ENCODE peak calls at places on chromosomes 1 and 21, in five cellular contexts. G is ovary, R is heart left ventricle, A is heart right ventricle, W is IMR-90. L is an unnamed sample. For H3K9me3, the result is how much of the 10 kb centered on the place peaks cover.

GRCh38 chr1:115300087-115300856 is 37.8 kb downstream of the NGF start:
- DNase-seq in W (peak), R (no peak), G (no peak), A (no peak), L (no peak)

GRCh38 chr1:82411604-82412003 is 610.9 kb downstream of the ADGRL2 start:
- DNase-seq in A (no peak), G (no peak), W (no peak), R (no peak), L (no peak)

GRCh38 chr21:35204850-35205564 is 155.9 kb upstream of the RUNX1 start:
- DNase-seq in R (peak), W (peak), G (peak), A (peak), L (no peak)

GRCh38 chr1:226990133-226990716 is 50.1 kb downstream of the COQ8A start:
- DNase-seq in R (no peak), A (no peak), W (no peak), G (no peak), L (peak)

GRCh38 chr21:41112740-41113692 is 54.9 kb upstream of the BACE2 start:
- DNase-seq in W (peak), G (no peak), R (no peak), A (peak), L (no peak)

GRCh38 chr1:70222716-70223235 is 1.6 kb downstream of the SRSF11 start:
- DNase-seq in A (no peak), W (no peak), G (no peak), R (no peak), L (no peak)

GRCh38 chr1:64343105-64343960 is 126.6 kb upstream of the CACHD1 start:
- DNase-seq in R (no peak), A (no peak), G (no peak), W (peak), L (no peak)

GRCh38 chr1:19367584-19368041 is 55.5 kb downstream of the SLC66A1 start:
- DNase-seq in R (no peak), W (no peak), A (no peak), G (no peak), L (no peak)

GRCh38 chr1:226609836-226610455 is 61.4 kb downstream of the STUM start:
- DNase-seq in W (no peak), G (peak), A (no peak), R (no peak), L (no peak)

GRCh38 chr1:52552505-52553371 is at the start of gene TUT4:
- DNase-seq in G (peak), A (peak), R (peak), W (peak), L (peak)

DNA sequence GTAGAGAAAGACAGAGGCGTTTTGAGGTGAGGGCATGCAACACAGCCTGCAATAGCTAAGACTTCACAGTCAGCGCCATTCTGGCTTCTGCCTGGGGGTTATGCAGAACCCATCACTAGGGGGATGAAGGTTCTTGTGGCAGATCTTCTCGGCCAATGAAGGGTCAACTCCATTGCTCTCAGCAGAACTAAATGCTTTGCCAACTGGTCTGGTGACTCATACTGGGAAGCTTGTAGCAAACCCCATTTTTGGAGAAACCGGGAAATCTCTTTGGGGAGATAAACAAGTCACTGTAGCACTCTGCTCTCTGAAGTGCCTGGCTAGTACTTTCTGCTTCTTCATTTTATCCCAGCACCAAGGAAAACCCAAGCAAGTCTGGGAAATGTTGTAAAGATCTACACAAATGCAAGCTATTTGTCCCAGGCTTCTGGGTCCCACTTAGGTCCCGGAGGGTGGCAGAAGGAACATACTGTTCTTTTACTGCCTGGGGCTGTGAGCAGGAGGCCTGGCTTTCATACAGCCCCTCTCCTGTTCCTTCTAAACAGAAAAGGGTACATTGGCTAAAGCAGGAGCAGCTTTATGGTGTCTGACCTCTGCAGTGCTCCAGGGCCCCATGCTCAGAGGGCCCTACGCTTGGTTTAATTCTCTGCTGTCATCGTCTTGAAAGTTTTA is 28.8 kb downstream of the SHISA4 start:
- DNase-seq in W (peak), R (no peak), G (peak), A (no peak), L (no peak)
- TF ChIP-seq CTCF in W (no peak), R (no peak), G (no peak), A (no peak), L (no peak)

GRCh38 chr21:19557046-19557445 is 1153.5 kb upstream of the TMPRSS15 start:
- DNase-seq in R (no peak), A (no peak), G (no peak), W (no peak), L (no peak)
- H3K9me3 ChIP-seq in R (under half), A (under half), G (under half), W (under half), L (under half)

DNA sequence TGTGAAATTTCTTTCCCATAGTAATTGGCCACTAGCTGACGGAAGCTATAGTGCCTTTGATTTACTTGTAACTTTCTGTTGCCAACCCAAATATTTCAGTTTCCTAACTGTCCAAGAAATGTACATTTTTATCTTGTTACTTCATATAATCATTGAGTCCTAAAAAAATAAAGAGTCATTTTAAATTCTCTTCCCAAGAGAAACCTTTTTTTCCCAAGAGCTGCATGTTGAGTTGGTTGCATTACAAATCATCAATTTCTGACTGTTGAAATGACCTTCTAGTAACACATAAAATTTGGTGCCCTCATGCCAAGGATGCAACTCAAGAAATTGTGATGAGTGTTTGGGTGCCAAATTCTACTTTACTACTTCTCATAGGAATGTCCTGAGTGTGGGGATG is 61.0 kb downstream of the HMCN1 start:
- DNase-seq in A (no peak), G (no peak), W (peak), R (no peak), L (no peak)
- H3K27ac ChIP-seq in A (no peak), G (no peak), W (no peak), R (no peak), L (no peak)

DNA sequence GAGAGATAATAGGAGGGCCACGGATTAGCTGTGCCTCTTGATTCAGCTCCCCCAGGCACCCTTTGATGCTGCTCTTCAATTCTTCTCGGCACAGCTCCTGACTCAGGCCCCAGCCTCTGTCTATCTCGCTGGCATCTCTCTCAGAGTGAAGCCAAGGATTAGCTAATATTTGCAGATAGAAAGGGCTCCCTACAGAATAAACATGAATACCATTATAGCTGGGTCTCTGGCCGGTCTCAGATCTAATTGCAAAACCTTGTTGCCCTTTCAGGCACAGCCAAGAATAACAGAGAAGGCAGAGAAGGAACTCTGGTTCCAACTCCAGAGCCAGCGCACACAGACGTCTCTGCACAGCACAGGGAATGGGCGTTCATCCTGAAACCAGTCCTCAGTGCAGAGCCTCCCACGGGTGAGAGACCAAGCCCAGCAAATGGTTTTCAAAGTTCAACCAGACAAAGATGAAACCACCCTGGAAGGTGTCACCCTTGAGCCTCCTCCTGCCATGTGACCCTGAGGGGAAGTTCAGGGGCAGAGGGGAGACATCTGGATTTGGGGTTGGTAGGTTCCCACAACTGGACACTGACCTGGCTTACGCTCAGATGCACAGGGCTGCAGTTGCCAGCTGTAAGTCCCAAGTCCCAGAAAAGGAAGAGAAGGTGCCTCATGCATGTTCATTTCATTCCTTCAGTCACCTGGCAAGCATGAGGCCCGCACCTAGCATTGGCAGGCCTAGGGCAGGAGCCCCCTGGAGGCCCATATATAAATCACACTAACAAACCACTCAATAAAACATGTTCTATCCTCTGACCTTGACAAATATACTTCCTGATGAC is 394.0 kb downstream of the NPHP4 start:
- DNase-seq in W (no peak), R (no peak), A (no peak), G (no peak), L (no peak)
- TF ChIP-seq CTCF in W (no peak), R (no peak), A (no peak), G (no peak), L (no peak)

GRCh38 chr1:220894924-220895256 is 15.6 kb downstream of the HLX start:
- DNase-seq in A (no peak), G (no peak), R (no peak), W (no peak), L (no peak)
- H3K9me3 ChIP-seq in A (under half), G (under half), R (under half), W (under half), L (under half)

GRCh38 chr1:26315874-26316850 is 1.6 kb upstream of the CD52 start:
- DNase-seq in G (no peak), R (no peak), A (no peak), W (no peak), L (no peak)
- H3K27ac ChIP-seq in G (no peak), R (no peak), A (no peak), W (no peak), L (peak)

GRCh38 chr1:56378376-56379070 is 200.8 kb downstream of the PLPP3 start:
- DNase-seq in R (no peak), A (no peak), W (no peak), G (no peak), L (no peak)

GRCh38 chr1:56385314-56385713 is 194.0 kb downstream of the PLPP3 start:
- DNase-seq in W (no peak), A (no peak), R (no peak), G (no peak), L (no peak)

GRCh38 chr1:56387071-56387747 is 192.2 kb downstream of the PLPP3 start:
- DNase-seq in G (no peak), R (no peak), W (no peak), A (no peak), L (no peak)

GRCh38 chr1:56380556-56380955 is 198.8 kb downstream of the PLPP3 start:
- DNase-seq in R (no peak), G (no peak), W (no peak), A (no peak), L (no peak)

GRCh38 chr1:56382890-56383289 is 196.5 kb downstream of the PLPP3 start:
- DNase-seq in G (no peak), R (no peak), W (no peak), A (no peak), L (no peak)
- TF ChIP-seq CTCF in G (no peak), R (no peak), W (no peak), A (no peak), L (no peak)